ENCODE peak calls at places on chromosomes 3 and 15, in eight cellular contexts. One of them, this sample, is unnamed.
A peak's percentile ranks its signal among the peaks of the same experiment; 100 is the strongest.

GRCh38 chr15:60208708-60209107 is 189.1 kb downstream of the ANXA2 start:
- DNase-seq in progenitor cell of endocrine pancreas: no peak
- DNase-seq in lung: no peak
- DNase-seq in suprapubic skin: no peak
- DNase-seq in type B pancreatic cell: no peak
- DNase-seq in pancreas: no peak
- DNase-seq in heart left ventricle: peak; percentile 24
- DNase-seq in H1: no peak
- DNase-seq in this sample: no peak

GRCh38 chr15:93088200-93088980 is 621 bp downstream of the RGMA start:
- DNase-seq in progenitor cell of endocrine pancreas: peak; percentile 30
- DNase-seq in lung: no peak
- DNase-seq in suprapubic skin: no peak
- DNase-seq in type B pancreatic cell: no peak
- DNase-seq in pancreas: peak; percentile 45
- DNase-seq in heart left ventricle: peak; percentile 17
- DNase-seq in H1: no peak
- DNase-seq in this sample: no peak

GRCh38 chr3:104989878-104990277 is 376.8 kb upstream of the ALCAM start:
- DNase-seq in progenitor cell of endocrine pancreas: no peak
- DNase-seq in lung: no peak
- DNase-seq in suprapubic skin: no peak
- DNase-seq in type B pancreatic cell: no peak
- DNase-seq in pancreas: no peak
- DNase-seq in heart left ventricle: no peak
- DNase-seq in H1: no peak
- DNase-seq in this sample: no peak

GRCh38 chr3:68876112-68876713 is 56.1 kb downstream of the TAFA4 start:
- DNase-seq in progenitor cell of endocrine pancreas: no peak
- DNase-seq in lung: no peak
- DNase-seq in suprapubic skin: no peak
- DNase-seq in type B pancreatic cell: no peak
- DNase-seq in pancreas: peak; percentile 38
- DNase-seq in heart left ventricle: no peak
- DNase-seq in H1: peak; percentile 21
- DNase-seq in this sample: no peak

GRCh38 chr3:192408721-192409151 is 318.6 kb downstream of the FGF12 start:
- DNase-seq in progenitor cell of endocrine pancreas: peak; percentile 11
- DNase-seq in lung: no peak
- DNase-seq in suprapubic skin: no peak
- DNase-seq in type B pancreatic cell: no peak
- DNase-seq in pancreas: no peak
- DNase-seq in heart left ventricle: peak; percentile 8
- DNase-seq in H1: no peak
- DNase-seq in this sample: no peak

GRCh38 chr3:4752201-4753072 is 226.8 kb upstream of the BHLHE40 start:
- DNase-seq in progenitor cell of endocrine pancreas: no peak
- DNase-seq in lung: no peak
- DNase-seq in suprapubic skin: no peak
- DNase-seq in type B pancreatic cell: no peak
- DNase-seq in pancreas: peak; percentile 50
- DNase-seq in heart left ventricle: no peak
- DNase-seq in H1: no peak
- DNase-seq in this sample: no peak

GRCh38 chr3:187264051-187264450 is 27.5 kb downstream of the MASP1 start:
- DNase-seq in progenitor cell of endocrine pancreas: no peak
- DNase-seq in lung: no peak
- DNase-seq in suprapubic skin: no peak
- DNase-seq in type B pancreatic cell: no peak
- DNase-seq in pancreas: no peak
- DNase-seq in heart left ventricle: no peak
- DNase-seq in H1: no peak
- DNase-seq in this sample: no peak

GRCh38 chr3:186931487-186932280 is 1.4 kb downstream of the ST6GAL1 start:
- DNase-seq in progenitor cell of endocrine pancreas: peak; percentile 53
- DNase-seq in lung: peak; percentile 73
- DNase-seq in suprapubic skin: no peak
- DNase-seq in type B pancreatic cell: no peak
- DNase-seq in pancreas: peak; percentile 60
- DNase-seq in heart left ventricle: peak; percentile 60
- DNase-seq in H1: no peak
- DNase-seq in this sample: no peak

GRCh38 chr3:12687948-12688347 is 24.0 kb upstream of the RAF1 start:
- DNase-seq in progenitor cell of endocrine pancreas: no peak
- DNase-seq in lung: no peak
- DNase-seq in suprapubic skin: no peak
- DNase-seq in type B pancreatic cell: no peak
- DNase-seq in pancreas: no peak
- DNase-seq in heart left ventricle: no peak
- DNase-seq in H1: no peak
- DNase-seq in this sample: no peak

GRCh38 chr3:183526838-183527420 is 28.6 kb downstream of the KLHL6 start:
- DNase-seq in progenitor cell of endocrine pancreas: no peak
- DNase-seq in lung: no peak
- DNase-seq in suprapubic skin: no peak
- DNase-seq in type B pancreatic cell: no peak
- DNase-seq in pancreas: no peak
- DNase-seq in heart left ventricle: no peak
- DNase-seq in H1: no peak
- DNase-seq in this sample: no peak

GRCh38 chr3:45635475-45636256 is 41.1 kb downstream of the LIMD1 start:
- DNase-seq in progenitor cell of endocrine pancreas: no peak
- DNase-seq in lung: peak; percentile 54
- DNase-seq in suprapubic skin: no peak
- DNase-seq in type B pancreatic cell: no peak
- DNase-seq in pancreas: no peak
- DNase-seq in heart left ventricle: no peak
- DNase-seq in H1: peak; percentile 78
- DNase-seq in this sample: no peak

GRCh38 chr3:65953301-65953812 is 85.4 kb downstream of the MAGI1 start:
- DNase-seq in progenitor cell of endocrine pancreas: peak; percentile 71
- DNase-seq in lung: peak; percentile 91
- DNase-seq in suprapubic skin: no peak
- DNase-seq in type B pancreatic cell: peak; percentile 72
- DNase-seq in pancreas: peak; percentile 93
- DNase-seq in heart left ventricle: peak; percentile 19
- DNase-seq in H1: peak; percentile 57
- DNase-seq in this sample: no peak

GRCh38 chr3:184636774-184637316 is 75.0 kb downstream of the MAGEF1 start:
- DNase-seq in progenitor cell of endocrine pancreas: no peak
- DNase-seq in lung: no peak
- DNase-seq in suprapubic skin: no peak
- DNase-seq in type B pancreatic cell: no peak
- DNase-seq in pancreas: no peak
- DNase-seq in heart left ventricle: no peak
- DNase-seq in H1: no peak
- DNase-seq in this sample: peak; percentile 89

GRCh38 chr3:39103324-39103693 is 4.1 kb downstream of the GORASP1 start:
- DNase-seq in progenitor cell of endocrine pancreas: no peak
- DNase-seq in lung: peak; percentile 19
- DNase-seq in suprapubic skin: no peak
- DNase-seq in type B pancreatic cell: no peak
- DNase-seq in pancreas: no peak
- DNase-seq in heart left ventricle: no peak
- DNase-seq in H1: no peak
- DNase-seq in this sample: peak; percentile 69

GRCh38 chr3:116338713-116339112 is 106.6 kb downstream of the LSAMP start:
- DNase-seq in progenitor cell of endocrine pancreas: no peak
- DNase-seq in lung: no peak
- DNase-seq in suprapubic skin: no peak
- DNase-seq in type B pancreatic cell: no peak
- DNase-seq in pancreas: no peak
- DNase-seq in heart left ventricle: no peak
- DNase-seq in H1: no peak
- DNase-seq in this sample: no peak

GRCh38 chr15:79475312-79475711 is 43.2 kb downstream of the MINAR1 start:
- DNase-seq in progenitor cell of endocrine pancreas: no peak
- DNase-seq in lung: no peak
- DNase-seq in suprapubic skin: no peak
- DNase-seq in type B pancreatic cell: no peak
- DNase-seq in pancreas: no peak
- DNase-seq in heart left ventricle: no peak
- DNase-seq in H1: no peak
- DNase-seq in this sample: no peak

GRCh38 chr15:98873441-98874218 is 134.0 kb downstream of the PGPEP1L start:
- DNase-seq in progenitor cell of endocrine pancreas: no peak
- DNase-seq in lung: no peak
- DNase-seq in suprapubic skin: no peak
- DNase-seq in type B pancreatic cell: no peak
- DNase-seq in pancreas: no peak
- DNase-seq in heart left ventricle: no peak
- DNase-seq in H1: no peak
- DNase-seq in this sample: no peak

GRCh38 chr3:27544372-27544865 is 60.2 kb upstream of the SLC4A7 start:
- DNase-seq in progenitor cell of endocrine pancreas: no peak
- DNase-seq in lung: no peak
- DNase-seq in suprapubic skin: no peak
- DNase-seq in type B pancreatic cell: no peak
- DNase-seq in pancreas: no peak
- DNase-seq in heart left ventricle: no peak
- DNase-seq in H1: no peak
- DNase-seq in this sample: no peak

GRCh38 chr3:7401418-7401817 is 540.5 kb downstream of the GRM7 start:
- DNase-seq in progenitor cell of endocrine pancreas: no peak
- DNase-seq in lung: no peak
- DNase-seq in suprapubic skin: no peak
- DNase-seq in type B pancreatic cell: no peak
- DNase-seq in pancreas: no peak
- DNase-seq in heart left ventricle: no peak
- DNase-seq in H1: no peak
- DNase-seq in this sample: no peak

GRCh38 chr3:7410782-7411181 is 549.9 kb downstream of the GRM7 start:
- DNase-seq in progenitor cell of endocrine pancreas: no peak
- DNase-seq in lung: no peak
- DNase-seq in suprapubic skin: no peak
- DNase-seq in type B pancreatic cell: no peak
- DNase-seq in pancreas: no peak
- DNase-seq in heart left ventricle: no peak
- DNase-seq in H1: no peak
- DNase-seq in this sample: no peak

GRCh38 chr3:7407107-7407506 is 546.2 kb downstream of the GRM7 start:
- DNase-seq in progenitor cell of endocrine pancreas: no peak
- DNase-seq in lung: no peak
- DNase-seq in suprapubic skin: no peak
- DNase-seq in type B pancreatic cell: no peak
- DNase-seq in pancreas: no peak
- DNase-seq in heart left ventricle: no peak
- DNase-seq in H1: no peak
- DNase-seq in this sample: no peak
- TF ChIP-seq CTCF in progenitor cell of endocrine pancreas: peak; percentile 36
- TF ChIP-seq CTCF in lung: no peak
- TF ChIP-seq CTCF in suprapubic skin: no peak
- TF ChIP-seq CTCF in type B pancreatic cell: peak; percentile 51
- TF ChIP-seq CTCF in pancreas: no peak
- TF ChIP-seq CTCF in heart left ventricle: no peak
- TF ChIP-seq CTCF in H1: no peak
- TF ChIP-seq CTCF in this sample: no peak

GRCh38 chr3:55891106-55891505 is 404.0 kb upstream of the WNT5A start:
- DNase-seq in progenitor cell of endocrine pancreas: no peak
- DNase-seq in lung: no peak
- DNase-seq in suprapubic skin: no peak
- DNase-seq in type B pancreatic cell: no peak
- DNase-seq in pancreas: no peak
- DNase-seq in heart left ventricle: no peak
- DNase-seq in H1: no peak
- DNase-seq in this sample: no peak

GRCh38 chr3:55885721-55886120 is 398.6 kb upstream of the WNT5A start:
- DNase-seq in progenitor cell of endocrine pancreas: no peak
- DNase-seq in lung: no peak
- DNase-seq in suprapubic skin: no peak
- DNase-seq in type B pancreatic cell: no peak
- DNase-seq in pancreas: no peak
- DNase-seq in heart left ventricle: no peak
- DNase-seq in H1: no peak
- DNase-seq in this sample: no peak

GRCh38 chr3:55884491-55885285 is 397.6 kb upstream of the WNT5A start:
- DNase-seq in progenitor cell of endocrine pancreas: no peak
- DNase-seq in lung: no peak
- DNase-seq in suprapubic skin: no peak
- DNase-seq in type B pancreatic cell: no peak
- DNase-seq in pancreas: no peak
- DNase-seq in heart left ventricle: no peak
- DNase-seq in H1: no peak
- DNase-seq in this sample: no peak

GRCh38 chr3:55884066-55884465 is 397.0 kb upstream of the WNT5A start:
- DNase-seq in progenitor cell of endocrine pancreas: no peak
- DNase-seq in lung: no peak
- DNase-seq in suprapubic skin: no peak
- DNase-seq in type B pancreatic cell: no peak
- DNase-seq in pancreas: no peak
- DNase-seq in heart left ventricle: no peak
- DNase-seq in H1: no peak
- DNase-seq in this sample: no peak

DNA sequence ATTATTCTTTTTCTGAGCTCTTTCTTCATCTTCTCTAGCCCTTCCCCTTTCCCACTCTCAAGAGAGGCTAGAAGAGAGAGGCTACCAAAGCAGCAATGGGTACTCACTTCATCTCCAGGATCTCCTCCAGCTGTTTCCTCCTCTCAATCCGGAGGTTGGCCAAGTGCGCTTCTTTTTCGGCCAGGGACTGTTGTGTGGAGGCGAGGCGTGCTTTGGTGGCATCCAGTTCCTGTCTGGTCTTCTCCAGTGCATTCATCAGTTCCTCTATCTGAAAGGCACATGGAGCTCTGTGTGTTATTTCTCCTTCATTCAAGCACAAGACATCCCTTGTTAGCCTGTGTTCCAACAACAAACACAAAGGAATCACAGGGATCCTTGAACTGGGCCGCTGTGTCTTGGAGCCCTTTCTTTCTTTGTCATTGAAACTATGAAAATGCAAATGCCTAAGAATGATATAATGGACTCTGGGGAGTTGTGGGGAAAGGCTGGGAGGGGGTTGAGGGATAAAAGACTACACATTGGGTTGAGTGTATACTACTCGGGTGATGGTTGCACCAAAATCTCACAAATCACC is 401.3 kb upstream of the WNT5A start:
- DNase-seq in progenitor cell of endocrine pancreas: no peak
- DNase-seq in lung: no peak
- DNase-seq in suprapubic skin: no peak
- DNase-seq in type B pancreatic cell: no peak
- DNase-seq in pancreas: no peak
- DNase-seq in heart left ventricle: no peak
- DNase-seq in H1: no peak
- DNase-seq in this sample: no peak
- TF ChIP-seq CTCF in progenitor cell of endocrine pancreas: no peak
- TF ChIP-seq CTCF in lung: no peak
- TF ChIP-seq CTCF in suprapubic skin: no peak
- TF ChIP-seq CTCF in type B pancreatic cell: no peak
- TF ChIP-seq CTCF in pancreas: no peak
- TF ChIP-seq CTCF in heart left ventricle: no peak
- TF ChIP-seq CTCF in H1: no peak
- TF ChIP-seq CTCF in this sample: no peak

GRCh38 chr3:120567370-120568197 is 28.6 kb upstream of the NDUFB4 start:
- DNase-seq in progenitor cell of endocrine pancreas: no peak
- DNase-seq in lung: peak; percentile 27
- DNase-seq in suprapubic skin: no peak
- DNase-seq in type B pancreatic cell: no peak
- DNase-seq in pancreas: no peak
- DNase-seq in heart left ventricle: no peak
- DNase-seq in H1: no peak
- DNase-seq in this sample: no peak
- TF ChIP-seq CTCF in progenitor cell of endocrine pancreas: peak; percentile 37
- TF ChIP-seq CTCF in lung: no peak
- TF ChIP-seq CTCF in suprapubic skin: no peak
- TF ChIP-seq CTCF in type B pancreatic cell: peak; percentile 62
- TF ChIP-seq CTCF in pancreas: no peak
- TF ChIP-seq CTCF in heart left ventricle: no peak
- TF ChIP-seq CTCF in H1: peak; percentile 23
- TF ChIP-seq CTCF in this sample: peak; percentile 64

GRCh38 chr15:62848631-62849050 is 193.9 kb upstream of the TPM1 start:
- DNase-seq in progenitor cell of endocrine pancreas: no peak
- DNase-seq in lung: no peak
- DNase-seq in suprapubic skin: no peak
- DNase-seq in type B pancreatic cell: no peak
- DNase-seq in pancreas: no peak
- DNase-seq in heart left ventricle: no peak
- DNase-seq in H1: no peak
- DNase-seq in this sample: no peak
- TF ChIP-seq CTCF in progenitor cell of endocrine pancreas: no peak
- TF ChIP-seq CTCF in lung: no peak
- TF ChIP-seq CTCF in suprapubic skin: no peak
- TF ChIP-seq CTCF in type B pancreatic cell: no peak
- TF ChIP-seq CTCF in pancreas: no peak
- TF ChIP-seq CTCF in heart left ventricle: no peak
- TF ChIP-seq CTCF in H1: no peak
- TF ChIP-seq CTCF in this sample: peak; percentile 52